ENCODE peak calls at places on chromosomes 1 and 21, in nine cellular contexts. F is progenitor cell of endocrine pancreas; W is CD4-positive, alpha-beta T cell; C is astrocyte of the spinal cord; S is breast epithelium; U is dorsolateral prefrontal cortex; Z is HFFc6; L is GM20000; M is left lung. Y is an unnamed sample.

GRCh38 chr1:63537940-63538339 is 14.6 kb downstream of the EFCAB7 start:
- DNase-seq in W (no peak), M (no peak), F (no peak), C (peak), L (no peak), S (no peak), U (no peak), Z (no peak), Y (no peak)

GRCh38 chr1:238465449-238465848 is 574.7 kb upstream of the ZP4 start:
- DNase-seq in M (no peak), W (no peak), C (peak), U (no peak), F (no peak), Z (no peak), L (no peak), S (no peak), Y (no peak)

GRCh38 chr1:97567000-97567749 is 353.7 kb downstream of the DPYD start:
- DNase-seq in F (no peak), U (no peak), L (no peak), S (no peak), W (no peak), Z (no peak), C (no peak), M (no peak), Y (no peak)

GRCh38 chr1:74053407-74053806 is 144.6 kb downstream of the LRRIQ3 start:
- DNase-seq in W (no peak), L (no peak), C (peak), Z (no peak), S (no peak), U (no peak), F (no peak), M (no peak), Y (no peak)

GRCh38 chr1:244046907-244047738 is 4.0 kb upstream of the ZBTB18 start:
- DNase-seq in W (no peak), M (no peak), U (no peak), F (no peak), Z (no peak), S (no peak), L (no peak), C (peak), Y (no peak)

GRCh38 chr1:111140680-111140967 is 601 bp downstream of the CEPT1 start:
- DNase-seq in U (no peak), Z (peak), C (no peak), F (no peak), M (no peak), S (peak), W (no peak), L (no peak), Y (no peak)

GRCh38 chr1:3544050-3544977 is 67.0 kb downstream of the MEGF6 start:
- DNase-seq in F (no peak), L (no peak), Z (no peak), W (no peak), S (no peak), C (no peak), U (no peak), M (no peak), Y (no peak)

GRCh38 chr21:46599251-46599572 is 5.7 kb downstream of the S100B start:
- DNase-seq in C (peak), M (no peak), U (no peak), L (peak), Z (peak), W (no peak), F (no peak), S (no peak), Y (no peak)

GRCh38 chr21:43317959-43318358 is 109.0 kb downstream of the SIK1 start:
- DNase-seq in S (no peak), C (no peak), U (no peak), F (no peak), Z (no peak), W (no peak), M (no peak), L (no peak), Y (no peak)
- TF ChIP-seq CTCF in S (no peak), C (no peak), U (no peak), F (no peak), Z (peak), W (no peak), M (no peak), L (no peak), Y (no peak)

DNA sequence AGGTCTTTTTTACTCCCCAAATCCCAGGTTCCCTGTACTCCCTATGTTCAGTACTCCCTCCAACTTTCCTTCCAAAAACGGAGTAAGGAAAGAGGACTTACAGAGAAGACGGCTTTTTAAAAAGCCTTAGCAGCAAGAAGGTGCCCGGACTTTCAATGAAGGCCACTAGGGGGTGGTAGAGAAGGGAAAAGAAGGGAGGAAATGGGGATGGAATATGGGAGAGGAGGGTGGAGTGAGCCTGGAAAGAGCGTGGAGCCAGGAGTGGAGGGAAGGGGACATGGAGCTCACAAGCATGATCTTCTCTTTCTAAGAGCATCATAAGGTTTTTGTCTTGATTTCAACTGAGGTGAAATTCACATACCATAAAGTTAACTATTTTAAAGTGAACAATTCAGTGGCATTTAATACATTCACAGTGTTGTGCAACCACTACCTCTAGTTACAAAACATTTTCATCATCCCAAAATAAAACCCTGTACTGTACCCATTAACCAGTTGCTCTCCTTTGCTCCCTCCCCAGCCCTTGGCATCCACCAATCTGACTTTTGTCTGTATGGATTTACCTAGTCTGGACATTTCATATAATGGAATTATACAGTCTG is 129.9 kb downstream of the ZNF281 start:
- DNase-seq in C (peak), L (peak), F (peak), W (no peak), M (no peak), Z (peak), U (no peak), S (no peak), Y (no peak)
- TF ChIP-seq CTCF in C (peak), L (peak), F (peak), W (peak), M (peak), Z (peak), U (peak), S (peak), Y (peak)

DNA sequence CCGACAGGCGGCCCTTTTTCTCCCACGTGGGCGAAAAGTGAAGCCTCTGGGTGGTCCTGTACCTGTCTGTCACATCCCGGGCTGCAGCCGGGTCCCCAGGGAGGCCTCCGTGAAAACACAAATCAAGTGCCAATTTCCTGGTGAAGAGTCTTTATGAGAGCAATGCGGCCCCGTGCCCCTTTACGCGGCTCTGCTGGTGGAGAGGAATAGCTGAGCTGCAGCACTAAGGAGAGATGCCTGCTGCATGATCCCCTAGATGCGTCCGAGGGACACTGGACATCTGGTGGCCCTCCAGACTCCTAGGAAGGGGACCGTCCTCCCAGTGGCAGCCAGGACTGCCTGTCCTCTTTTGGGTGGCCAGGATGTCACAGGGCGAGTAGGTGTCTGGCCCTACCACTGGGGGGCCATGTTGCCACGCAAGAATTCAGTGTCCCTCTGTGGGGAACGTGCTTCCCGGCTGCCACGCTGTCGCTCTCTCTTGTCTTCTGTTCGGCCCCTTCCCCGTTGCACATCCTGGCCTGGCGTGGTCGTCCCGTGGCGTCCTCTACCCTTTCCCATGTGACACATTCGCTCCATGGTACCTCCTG is 38.7 kb downstream of the COL18A1 start:
- DNase-seq in F (no peak), Z (no peak), W (no peak), C (no peak), S (no peak), M (peak), U (no peak), L (no peak), Y (no peak)
- TF ChIP-seq CTCF in F (no peak), Z (peak), W (no peak), C (peak), S (no peak), M (no peak), U (peak), L (no peak), Y (no peak)

GRCh38 chr1:93753766-93754763 is 72.4 kb upstream of the BCAR3 start:
- DNase-seq in L (no peak), S (no peak), W (no peak), U (no peak), Z (peak), F (no peak), M (no peak), C (peak), Y (no peak)

GRCh38 chr1:93756656-93757055 is 75.0 kb upstream of the BCAR3 start:
- DNase-seq in U (no peak), M (no peak), S (no peak), W (no peak), F (no peak), Z (no peak), C (no peak), L (no peak), Y (no peak)

GRCh38 chr1:93763981-93764750 is 82.5 kb upstream of the BCAR3 start:
- DNase-seq in Z (no peak), U (no peak), L (no peak), M (no peak), F (no peak), S (no peak), W (no peak), C (no peak), Y (no peak)

GRCh38 chr1:93758842-93759515 is 77.3 kb upstream of the BCAR3 start:
- DNase-seq in M (no peak), Z (no peak), W (no peak), C (peak), F (no peak), S (no peak), L (no peak), U (no peak), Y (no peak)
- TF ChIP-seq CTCF in M (no peak), Z (no peak), W (no peak), C (peak), F (no peak), S (no peak), L (no peak), U (no peak), Y (no peak)

DNA sequence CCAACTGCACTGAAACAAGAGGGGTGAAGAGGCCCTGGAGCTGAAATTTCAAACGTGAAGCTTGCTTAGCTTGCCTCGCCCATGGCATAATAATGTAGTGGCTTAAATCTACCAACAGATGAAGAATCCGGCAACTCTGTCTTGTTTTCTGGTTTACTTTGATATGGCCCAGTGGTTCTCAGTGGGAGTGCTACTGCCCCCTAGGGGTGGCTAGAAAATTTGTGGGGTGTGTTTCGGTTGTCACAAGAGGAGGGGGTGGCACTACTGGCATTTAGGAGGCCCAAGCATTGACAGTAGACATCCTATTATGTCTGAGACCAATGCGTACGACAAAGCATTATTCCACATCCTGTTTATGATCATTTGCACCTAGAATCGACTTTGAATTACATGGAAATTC is 51.9 kb upstream of the C8B start:
- DNase-seq in L (peak), S (no peak), C (no peak), Z (no peak), U (no peak), F (no peak), M (no peak), W (no peak), Y (no peak)
- TF ChIP-seq CTCF in L (no peak), S (no peak), C (peak), Z (peak), U (peak), F (peak), M (no peak), W (no peak), Y (peak)

DNA sequence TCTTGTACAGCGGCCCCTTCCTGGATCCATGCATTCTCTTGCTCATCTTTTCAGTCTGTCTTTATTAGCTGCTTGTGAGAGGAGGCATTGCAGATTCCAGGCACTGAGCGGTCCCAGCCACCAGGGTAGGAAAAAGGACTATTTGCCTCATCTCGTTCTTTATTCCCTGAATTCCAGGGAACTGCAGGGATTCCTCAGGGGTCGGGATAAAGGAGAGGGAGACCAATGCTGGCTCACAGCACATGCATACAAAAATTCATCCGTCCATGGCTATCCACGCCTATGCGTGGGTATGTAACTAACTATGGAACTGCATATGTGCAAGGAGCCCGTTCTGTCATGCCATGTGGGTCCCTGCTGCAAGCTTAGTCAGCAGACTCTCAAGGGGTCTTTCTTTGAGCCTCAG is 879 bp upstream of the PLPPR5 start:
- DNase-seq in M (no peak), U (no peak), L (no peak), S (no peak), Z (no peak), W (no peak), F (no peak), C (no peak), Y (no peak)
- TF ChIP-seq CTCF in M (no peak), U (no peak), L (no peak), S (no peak), Z (no peak), W (no peak), F (peak), C (no peak), Y (no peak)

GRCh38 chr21:41769106-41769505 is 2.3 kb upstream of the RIPK4 start:
- DNase-seq in Z (no peak), F (no peak), U (no peak), M (no peak), C (no peak), L (no peak), W (no peak), S (peak), Y (no peak)

GRCh38 chr21:41769521-41769920 is 2.7 kb upstream of the RIPK4 start:
- DNase-seq in U (no peak), Z (no peak), L (no peak), W (no peak), M (no peak), S (peak), F (no peak), C (no peak), Y (no peak)

GRCh38 chr21:41769933-41770332 is 3.1 kb upstream of the RIPK4 start:
- DNase-seq in W (no peak), M (no peak), U (no peak), Z (no peak), C (no peak), L (no peak), F (no peak), S (peak), Y (no peak)

GRCh38 chr21:41767606-41768370 is 936 bp upstream of the RIPK4 start:
- DNase-seq in C (no peak), M (no peak), U (no peak), Z (peak), W (no peak), F (no peak), S (no peak), L (no peak), Y (no peak)

GRCh38 chr21:41768371-41769042 is 1.7 kb upstream of the RIPK4 start:
- DNase-seq in Z (peak), U (no peak), L (no peak), S (peak), F (no peak), C (peak), M (no peak), W (no peak), Y (no peak)
- TF ChIP-seq CTCF in Z (peak), U (no peak), L (no peak), S (no peak), F (peak), C (peak), M (no peak), W (no peak), Y (no peak)

GRCh38 chr1:209899948-209900347 is 38.1 kb upstream of the SYT14 start:
- DNase-seq in Z (no peak), L (no peak), S (no peak), W (no peak), M (no peak), C (no peak), U (no peak), F (no peak), Y (no peak)
- TF ChIP-seq CTCF in Z (peak), L (peak), S (no peak), W (no peak), M (no peak), C (peak), U (no peak), F (peak), Y (peak)